ENCODE peak calls at places on chromosome 7, in seven cellular contexts. E is brain microvascular endothelial cell, L is lower leg skin, T is GM12878, V is tibial nerve, F is AG09309, G is sigmoid colon. K is an unnamed sample.

GRCh38 chr7:150964593-150965111 is 13.5 kb downstream of the KCNH2 start:
- DNase-seq in E (no peak), L (no peak), T (no peak), V (no peak), F (no peak), G (peak; percentile 91), K (no peak)

GRCh38 chr7:143244321-143244720 is 18.9 kb upstream of the GSTK1 start:
- DNase-seq in E (no peak), L (no peak), T (no peak), V (no peak), F (no peak), G (no peak), K (no peak)

GRCh38 chr7:151432658-151433521 is 7.1 kb downstream of the CRYGN start:
- DNase-seq in E (no peak), L (no peak), T (peak; percentile 11), V (no peak), F (no peak), G (peak; percentile 60), K (no peak)

GRCh38 chr7:50504646-50505546 is 54.7 kb upstream of the FIGNL1 start:
- DNase-seq in E (no peak), L (no peak), T (no peak), V (no peak), F (no peak), G (no peak), K (no peak)

GRCh38 chr7:143885951-143886350 is 16.0 kb downstream of the TCAF1 start:
- DNase-seq in E (no peak), L (no peak), T (no peak), V (no peak), F (no peak), G (no peak), K (no peak)

GRCh38 chr7:33874943-33875342 is 30.4 kb upstream of the BMPER start:
- DNase-seq in E (no peak), L (no peak), T (no peak), V (no peak), F (peak; percentile 95), G (no peak), K (peak; percentile 60)

GRCh38 chr7:81155654-81156373 is 237.0 kb upstream of the SEMA3C start:
- DNase-seq in E (no peak), L (no peak), T (no peak), V (no peak), F (no peak), G (no peak), K (no peak)

GRCh38 chr7:65980478-65981250 is 1.3 kb downstream of the GUSB start:
- DNase-seq in E (peak; percentile 12), L (peak; percentile 60), T (peak; percentile 59), V (no peak), F (no peak), G (peak; percentile 82), K (peak; percentile 16)

GRCh38 chr7:112152186-112152585 is 54.0 kb downstream of the DOCK4 start:
- DNase-seq in E (no peak), L (no peak), T (no peak), V (no peak), F (no peak), G (no peak), K (no peak)

GRCh38 chr7:117612637-117613036 is 132.8 kb downstream of the CFTR start:
- DNase-seq in E (no peak), L (no peak), T (no peak), V (no peak), F (no peak), G (no peak), K (no peak)

GRCh38 chr7:3003936-3004335 is 39.7 kb downstream of the CARD11 start:
- DNase-seq in E (no peak), L (no peak), T (no peak), V (no peak), F (no peak), G (no peak), K (no peak)

GRCh38 chr7:116951366-116952292 is 1.7 kb upstream of the ST7 start:
- DNase-seq in E (no peak), L (no peak), T (no peak), V (no peak), F (no peak), G (no peak), K (no peak)

GRCh38 chr7:47901542-47901941 is 46.7 kb downstream of the PKD1L1 start:
- DNase-seq in E (peak; percentile 50), L (no peak), T (no peak), V (no peak), F (no peak), G (no peak), K (peak; percentile 11)

GRCh38 chr7:101598422-101598957 is 30.6 kb downstream of the MYL10 start:
- DNase-seq in E (no peak), L (peak; percentile 23), T (no peak), V (no peak), F (no peak), G (no peak), K (no peak)

GRCh38 chr7:51263631-51264484 is 52.8 kb downstream of the COBL start:
- DNase-seq in E (no peak), L (no peak), T (no peak), V (no peak), F (no peak), G (no peak), K (no peak)

GRCh38 chr7:9407816-9408215 is 974.4 kb downstream of the NXPH1 start:
- DNase-seq in E (no peak), L (no peak), T (no peak), V (no peak), F (no peak), G (no peak), K (no peak)

GRCh38 chr7:88758355-88759215 is 915 bp upstream of the ZNF804B start:
- DNase-seq in E (no peak), L (no peak), T (no peak), V (no peak), F (no peak), G (no peak), K (no peak)

GRCh38 chr7:142873281-142873784 is 12.2 kb downstream of the TRPV6 start:
- DNase-seq in E (peak; percentile 7), L (no peak), T (no peak), V (no peak), F (no peak), G (no peak), K (no peak)

GRCh38 chr7:141928147-141928894 is 12.1 kb downstream of the OR9A4 start:
- DNase-seq in E (no peak), L (no peak), T (no peak), V (no peak), F (no peak), G (no peak), K (no peak)

GRCh38 chr7:24381919-24382505 is 98.0 kb downstream of the NPY start:
- DNase-seq in E (no peak), L (no peak), T (no peak), V (no peak), F (no peak), G (no peak), K (peak; percentile 40)
- TF ChIP-seq CTCF in E (peak; percentile 42), L (no peak), T (peak; percentile 57), V (no peak), F (peak; percentile 26), G (no peak), K (peak; percentile 60)

DNA sequence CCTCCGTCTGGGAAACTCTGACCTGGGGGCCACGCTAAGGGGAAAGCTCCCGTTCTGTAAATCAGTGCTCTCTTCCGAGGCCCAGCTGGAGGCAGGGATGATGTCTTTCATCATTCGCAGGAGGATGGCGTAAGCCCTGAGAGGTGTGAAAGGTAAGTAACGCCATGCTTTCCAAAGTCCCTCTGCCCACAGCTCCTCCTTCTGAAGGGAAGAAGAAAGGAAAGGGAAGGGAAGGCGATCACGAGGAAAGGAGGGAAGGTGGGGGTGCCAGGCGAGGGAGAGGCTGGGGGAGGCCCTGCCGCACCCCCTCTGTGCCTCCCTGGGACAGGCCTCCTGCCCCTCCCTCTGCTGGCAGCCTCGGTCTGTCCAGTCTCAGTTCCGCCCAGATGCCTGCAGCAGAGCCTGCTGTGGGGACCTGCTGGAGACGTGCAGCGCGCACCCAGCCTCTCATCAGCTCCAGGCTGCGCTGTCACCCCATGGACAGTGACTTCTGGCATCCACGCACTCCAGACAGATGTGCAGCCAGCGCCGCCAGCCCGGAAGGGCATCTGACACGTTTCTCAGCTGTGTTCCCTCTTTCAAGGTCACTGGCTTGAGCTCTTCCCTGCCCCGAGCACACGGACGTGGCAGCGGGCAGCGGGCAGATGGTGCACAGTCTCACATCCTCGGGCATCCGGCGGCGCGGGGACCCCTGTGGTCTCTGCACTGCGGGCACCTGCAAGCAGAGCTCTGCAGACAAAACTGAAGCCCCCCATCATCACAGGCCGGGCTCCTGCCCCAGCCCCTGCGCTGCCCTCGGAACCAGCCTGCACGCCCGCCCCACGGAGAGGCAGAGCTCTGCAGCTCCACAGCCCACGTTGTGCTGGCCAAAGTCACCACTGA is 60.6 kb downstream of the INSIG1 start:
- DNase-seq in E (no peak), L (no peak), T (no peak), V (no peak), F (no peak), G (no peak), K (peak; percentile 74)
- TF ChIP-seq CTCF in E (no peak), L (no peak), T (no peak), V (no peak), F (no peak), G (no peak), K (no peak)

DNA sequence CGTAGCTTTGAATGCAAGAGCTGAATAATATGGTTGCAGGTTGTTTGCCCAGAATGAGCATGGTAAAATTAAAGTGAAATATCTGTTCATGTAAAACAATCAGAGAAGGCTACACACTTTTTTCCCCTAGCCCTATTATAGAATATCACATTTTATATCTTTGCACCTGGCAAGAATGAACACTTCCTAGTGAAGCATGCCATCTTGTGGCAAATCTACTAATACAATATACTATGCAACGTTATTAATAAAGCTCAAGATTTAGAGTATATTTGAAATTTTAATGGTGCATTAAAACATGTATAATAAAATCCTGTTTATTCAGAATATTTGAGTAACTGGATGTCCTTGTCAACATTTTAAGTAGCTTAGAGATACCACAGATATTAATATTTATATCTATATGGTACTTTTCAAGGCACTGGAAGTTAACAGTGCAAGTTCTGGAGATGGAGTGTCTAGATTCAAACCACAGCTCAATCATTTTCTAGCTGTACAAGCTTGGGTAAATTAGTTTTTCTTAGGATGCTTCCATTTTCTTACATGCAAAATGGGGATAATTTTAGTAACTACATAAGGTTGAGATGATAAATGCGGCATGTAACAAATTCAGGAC is 643.1 kb upstream of the SEMA3D start:
- DNase-seq in E (no peak), L (no peak), T (no peak), V (no peak), F (peak; percentile 3), G (no peak), K (peak; percentile 12)
- TF ChIP-seq CTCF in E (peak; percentile 40), L (no peak), T (no peak), V (no peak), F (peak; percentile 42), G (no peak), K (peak; percentile 38)

DNA sequence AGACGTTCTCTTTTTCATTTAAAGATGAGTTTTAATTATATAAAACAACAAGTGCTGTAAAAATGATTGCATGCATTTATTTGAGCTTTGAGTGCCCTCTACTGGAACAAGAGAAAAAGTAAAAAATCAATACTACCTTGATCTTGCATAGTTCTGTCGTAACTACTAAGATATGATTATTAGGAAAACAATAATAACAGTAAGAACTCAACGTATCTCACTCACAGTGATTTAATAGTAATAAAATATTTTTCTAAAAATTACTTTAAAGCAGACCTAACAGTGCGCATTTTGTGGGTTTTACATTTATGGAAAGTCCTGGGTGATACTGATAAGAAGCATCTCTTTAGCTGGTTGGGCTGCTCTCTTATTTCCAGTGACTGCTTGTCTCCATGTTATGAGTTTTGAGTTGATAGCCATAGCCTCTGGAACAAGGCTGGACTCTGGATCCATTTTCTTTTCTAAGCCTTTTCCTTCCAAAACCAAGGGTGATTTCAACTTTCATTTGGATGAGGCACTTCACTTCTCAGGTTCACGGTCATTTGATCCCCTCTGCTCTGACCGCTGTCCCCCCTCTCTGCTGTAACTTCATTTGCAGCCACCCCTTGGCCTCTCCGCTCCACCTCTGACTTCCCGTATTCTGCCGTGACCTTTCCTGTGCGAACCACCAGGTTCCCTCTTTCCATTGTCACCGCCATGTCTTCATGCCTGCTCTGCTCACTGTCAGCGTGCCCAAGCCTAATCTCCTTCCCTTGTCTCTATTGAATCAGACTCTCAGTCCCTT is 29.6 kb upstream of the INHBA start:
- DNase-seq in E (no peak), L (no peak), T (no peak), V (no peak), F (no peak), G (no peak), K (peak; percentile 26)
- TF ChIP-seq CTCF in E (peak; percentile 16), L (no peak), T (no peak), V (no peak), F (peak; percentile 23), G (no peak), K (peak; percentile 47)

K was measured in MCF 10A.